ENCODE peak calls at places on chromosomes 13 and 19, in nine cellular contexts. E, J, T, Q, A, I, P, R and S are unnamed samples.

GRCh38 chr19:31135841-31136240 is 213.4 kb downstream of the TSHZ3 start:
- DNase-seq in A (no peak), J (no peak), T (peak; percentile 71), P (no peak), E (no peak), Q (no peak), I (no peak), R (no peak), S (no peak)

GRCh38 chr13:95559100-95559499 is 6.6 kb downstream of the CLDN10 start:
- DNase-seq in A (no peak), T (no peak), I (no peak), P (no peak), R (no peak), J (no peak), Q (no peak), E (no peak), S (no peak)

GRCh38 chr19:32977269-32977668 is 5.2 kb downstream of the FAAP24 start:
- DNase-seq in R (no peak), Q (no peak), P (no peak), T (no peak), E (no peak), J (no peak), I (no peak), A (no peak), S (no peak)

GRCh38 chr19:1947651-1948209 is 6.8 kb downstream of the CSNK1G2 start:
- DNase-seq in E (no peak), T (peak; percentile 21), P (no peak), A (no peak), Q (no peak), R (no peak), I (no peak), J (no peak), S (no peak)

GRCh38 chr13:79709526-79709925 is 228.6 kb downstream of the NDFIP2 start:
- DNase-seq in E (no peak), P (no peak), J (no peak), I (no peak), A (no peak), Q (no peak), T (no peak), R (no peak), S (no peak)

GRCh38 chr13:109131698-109132257 is 502.4 kb downstream of the MYO16 start:
- DNase-seq in T (no peak), E (no peak), J (no peak), Q (no peak), I (no peak), P (no peak), A (no peak), R (no peak), S (no peak)

GRCh38 chr19:47755065-47755761 is 9.9 kb downstream of the NOP53 start:
- DNase-seq in J (no peak), T (no peak), I (no peak), E (no peak), P (no peak), R (no peak), Q (no peak), A (no peak), S (no peak)

GRCh38 chr19:29445246-29445645 is 80.5 kb upstream of the VSTM2B start:
- DNase-seq in T (no peak), P (no peak), Q (no peak), E (no peak), I (no peak), A (no peak), R (no peak), J (no peak), S (no peak)

GRCh38 chr19:17784201-17785008 is 10.5 kb upstream of the B3GNT3 start:
- DNase-seq in I (peak; percentile 58), A (peak; percentile 49), J (peak; percentile 46), E (peak; percentile 67), R (peak; percentile 53), P (peak; percentile 50), T (peak; percentile 71), Q (peak; percentile 71), S (no peak)

GRCh38 chr19:4776436-4777205 is 14.9 kb upstream of the FEM1A start:
- DNase-seq in J (no peak), R (no peak), I (no peak), A (no peak), P (no peak), Q (no peak), E (no peak), T (no peak), S (no peak)

GRCh38 chr13:27516103-27516502 is 65.7 kb upstream of the MTIF3 start:
- DNase-seq in I (no peak), A (no peak), J (no peak), E (no peak), Q (no peak), T (no peak), R (no peak), P (no peak), S (no peak)

GRCh38 chr13:79290595-79291244 is 115.3 kb downstream of the RBM26 start:
- DNase-seq in J (no peak), E (no peak), Q (no peak), A (no peak), T (no peak), I (no peak), R (no peak), P (no peak), S (no peak)

GRCh38 chr19:12159773-12160414 is 3.0 kb upstream of the ZNF136 start:
- DNase-seq in T (no peak), J (no peak), E (no peak), Q (no peak), R (no peak), A (no peak), I (no peak), P (no peak), S (no peak)

GRCh38 chr19:7368456-7368855 is 19.7 kb downstream of the ARHGEF18 start:
- DNase-seq in P (no peak), J (no peak), I (no peak), R (no peak), T (no peak), E (no peak), A (no peak), Q (no peak), S (no peak)

GRCh38 chr13:101752432-101752831 is 300.0 kb downstream of the ITGBL1 start:
- DNase-seq in Q (no peak), T (no peak), R (no peak), P (no peak), I (no peak), E (no peak), J (no peak), A (no peak), S (no peak)

GRCh38 chr13:22561581-22561980 is 619.2 kb upstream of the SGCG start:
- DNase-seq in J (no peak), E (peak; percentile 23), P (no peak), I (no peak), Q (no peak), R (no peak), A (no peak), T (no peak), S (no peak)

GRCh38 chr13:76882431-76882830 is 3.8 kb downstream of the KCTD12 start:
- DNase-seq in P (no peak), I (no peak), Q (peak; percentile 54), A (no peak), R (no peak), T (no peak), E (no peak), J (no peak), S (no peak)

GRCh38 chr13:48437381-48437780 is 24.5 kb upstream of the LPAR6 start:
- DNase-seq in A (peak; percentile 76), J (no peak), R (no peak), Q (no peak), T (no peak), I (no peak), P (no peak), E (no peak), S (no peak)

GRCh38 chr19:42555801-42556200 is 27.5 kb upstream of the CEACAM1 start:
- DNase-seq in A (no peak), E (no peak), J (no peak), Q (no peak), T (no peak), I (no peak), R (no peak), P (no peak), S (no peak)

GRCh38 chr19:33524024-33524664 is 2.6 kb upstream of the PEPD start:
- DNase-seq in R (no peak), T (no peak), J (no peak), I (no peak), Q (no peak), P (no peak), A (no peak), E (no peak), S (no peak)

GRCh38 chr19:47779524-47780214 is 1.2 kb downstream of the SELENOW start:
- DNase-seq in Q (no peak), I (no peak), E (no peak), J (no peak), A (peak; percentile 83), R (no peak), P (no peak), T (no peak), S (no peak)

GRCh38 chr19:52748336-52748950 is 13.6 kb upstream of the ZNF611 start:
- DNase-seq in T (peak; percentile 74), E (peak; percentile 5), I (no peak), Q (no peak), P (no peak), R (no peak), A (no peak), J (no peak), S (no peak)

GRCh38 chr19:45960595-45961235 is 12.9 kb downstream of the NOVA2 start:
- DNase-seq in Q (no peak), I (no peak), R (no peak), J (no peak), A (no peak), E (no peak), P (no peak), T (no peak), S (no peak)

GRCh38 chr13:104534847-104535246 is 1468.6 kb upstream of the SLC10A2 start:
- DNase-seq in R (no peak), Q (no peak), P (no peak), E (no peak), I (no peak), A (no peak), T (peak; percentile 2), J (no peak), S (no peak)

GRCh38 chr19:48368942-48369341 is 4.8 kb downstream of the SYNGR4 start:
- DNase-seq in P (no peak), A (no peak), T (no peak), I (no peak), R (no peak), J (no peak), Q (no peak), E (no peak), S (no peak)